ENCODE peak calls at places on chromosomes 16 and 17, in seven cellular contexts. D is AG04449, P is uterus, F is stomach, G is right lobe of liver, R is mesothelial cell of epicardium, O is bronchial epithelial cell. Z is an unnamed sample.

GRCh38 chr16:86239381-86239780 is 270.9 kb upstream of the FOXF1 start:
- DNase-seq in D (no peak), P (no peak), F (no peak), G (no peak), R (peak; percentile 14), O (no peak), Z (no peak)

GRCh38 chr16:30666681-30667080 is 8.4 kb downstream of the FBRS start:
- DNase-seq in D (no peak), P (no peak), F (no peak), G (no peak), R (no peak), O (no peak), Z (no peak)

GRCh38 chr16:89593841-89594240 is 18.3 kb downstream of the CPNE7 start:
- DNase-seq in D (no peak), P (no peak), F (no peak), G (no peak), R (no peak), O (no peak), Z (no peak)

GRCh38 chr17:48351916-48352332 is 78.1 kb downstream of the SKAP1 start:
- DNase-seq in D (no peak), P (no peak), F (no peak), G (no peak), R (no peak), O (peak; percentile 28), Z (no peak)

GRCh38 chr17:39623356-39623950 is 3.3 kb upstream of the PPP1R1B start:
- DNase-seq in D (no peak), P (peak; percentile 72), F (peak; percentile 93), G (peak; percentile 89), R (peak; percentile 90), O (peak; percentile 44), Z (peak; percentile 85)

GRCh38 chr17:6124856-6125255 is 54.7 kb downstream of the WSCD1 start:
- DNase-seq in D (no peak), P (no peak), F (no peak), G (no peak), R (no peak), O (no peak), Z (no peak)

GRCh38 chr17:1736348-1737281 is 6.1 kb upstream of the SERPINF2 start:
- DNase-seq in D (peak; percentile 40), P (peak; percentile 89), F (peak; percentile 46), G (peak; percentile 97), R (peak; percentile 61), O (peak; percentile 64), Z (no peak)

GRCh38 chr16:85800321-85800669 is 800 bp downstream of the COX4I1 start:
- DNase-seq in D (no peak), P (no peak), F (no peak), G (no peak), R (no peak), O (no peak), Z (no peak)

GRCh38 chr16:30651124-30652004 is 604 bp downstream of the PRR14 start:
- DNase-seq in D (no peak), P (peak; percentile 60), F (peak; percentile 76), G (peak; percentile 76), R (peak; percentile 55), O (peak; percentile 29), Z (peak; percentile 58)

GRCh38 chr17:78130439-78131101 is at the start of gene TMC8:
- DNase-seq in D (no peak), P (no peak), F (peak; percentile 51), G (no peak), R (no peak), O (no peak), Z (no peak)

GRCh38 chr16:89658221-89658879 is 714 bp downstream of the SPATA33 start:
- DNase-seq in D (no peak), P (no peak), F (peak; percentile 28), G (no peak), R (no peak), O (no peak), Z (no peak)

DNA sequence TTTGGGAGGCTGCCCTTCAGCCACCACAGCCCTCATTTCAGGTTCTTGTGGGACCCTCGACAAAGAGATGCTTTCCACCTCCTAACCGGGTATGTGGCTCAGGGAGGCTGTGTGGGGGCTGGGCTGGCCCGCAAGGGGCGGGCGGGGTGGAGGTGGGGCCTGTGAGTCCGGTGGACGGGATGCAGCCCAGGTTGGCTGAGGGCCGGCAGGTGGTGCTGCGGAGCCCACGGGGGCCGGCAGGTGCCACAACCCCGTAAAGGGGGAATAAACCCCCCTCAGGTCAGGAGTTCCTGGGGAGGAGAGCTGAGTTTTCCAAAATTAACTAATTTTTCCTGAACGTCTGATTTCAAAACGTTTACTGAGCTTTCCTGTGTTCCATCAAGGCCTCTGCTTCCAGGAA is 4.9 kb upstream of the CIAO3 start:
- DNase-seq in D (no peak), P (no peak), F (peak; percentile 44), G (no peak), R (no peak), O (no peak), Z (peak; percentile 53)
- TF ChIP-seq CTCF in D (peak; percentile 27), P (no peak), F (no peak), G (peak; percentile 22), R (peak; percentile 53), O (peak; percentile 76), Z (peak; percentile 77)

GRCh38 chr16:8818499-8819270 is 21.0 kb downstream of the PMM2 start:
- DNase-seq in D (no peak), P (no peak), F (no peak), G (no peak), R (no peak), O (no peak), Z (no peak)
- TF ChIP-seq CTCF in D (no peak), P (no peak), F (no peak), G (no peak), R (no peak), O (no peak), Z (no peak)

GRCh38 chr17:58330544-58330996 is 2.0 kb upstream of the TSPOAP1 start:
- DNase-seq in D (no peak), P (no peak), F (no peak), G (no peak), R (no peak), O (no peak), Z (no peak)

GRCh38 chr17:58329808-58330543 is 1.4 kb upstream of the TSPOAP1 start:
- DNase-seq in D (no peak), P (no peak), F (no peak), G (no peak), R (no peak), O (no peak), Z (no peak)

GRCh38 chr17:58328195-58329034 is at the start of gene TSPOAP1:
- DNase-seq in D (no peak), P (no peak), F (no peak), G (no peak), R (no peak), O (no peak), Z (no peak)

GRCh38 chr17:58327363-58328194 is 1.0 kb downstream of the TSPOAP1 start:
- DNase-seq in D (no peak), P (no peak), F (no peak), G (no peak), R (no peak), O (no peak), Z (no peak)

GRCh38 chr17:58329035-58329807 is 626 bp upstream of the TSPOAP1 start:
- DNase-seq in D (no peak), P (no peak), F (peak; percentile 37), G (no peak), R (no peak), O (no peak), Z (no peak)
- TF ChIP-seq CTCF in D (peak; percentile 30), P (no peak), F (no peak), G (peak; percentile 21), R (no peak), O (peak; percentile 10), Z (no peak)

GRCh38 chr16:65176603-65177002 is 54.7 kb upstream of the CDH11 start:
- DNase-seq in D (peak; percentile 54), P (peak; percentile 24), F (no peak), G (no peak), R (no peak), O (no peak), Z (no peak)

GRCh38 chr16:65185379-65185778 is 63.5 kb upstream of the CDH11 start:
- DNase-seq in D (no peak), P (no peak), F (no peak), G (no peak), R (no peak), O (no peak), Z (no peak)

GRCh38 chr16:65178151-65178550 is 56.3 kb upstream of the CDH11 start:
- DNase-seq in D (no peak), P (no peak), F (no peak), G (no peak), R (no peak), O (peak; percentile 44), Z (no peak)

DNA sequence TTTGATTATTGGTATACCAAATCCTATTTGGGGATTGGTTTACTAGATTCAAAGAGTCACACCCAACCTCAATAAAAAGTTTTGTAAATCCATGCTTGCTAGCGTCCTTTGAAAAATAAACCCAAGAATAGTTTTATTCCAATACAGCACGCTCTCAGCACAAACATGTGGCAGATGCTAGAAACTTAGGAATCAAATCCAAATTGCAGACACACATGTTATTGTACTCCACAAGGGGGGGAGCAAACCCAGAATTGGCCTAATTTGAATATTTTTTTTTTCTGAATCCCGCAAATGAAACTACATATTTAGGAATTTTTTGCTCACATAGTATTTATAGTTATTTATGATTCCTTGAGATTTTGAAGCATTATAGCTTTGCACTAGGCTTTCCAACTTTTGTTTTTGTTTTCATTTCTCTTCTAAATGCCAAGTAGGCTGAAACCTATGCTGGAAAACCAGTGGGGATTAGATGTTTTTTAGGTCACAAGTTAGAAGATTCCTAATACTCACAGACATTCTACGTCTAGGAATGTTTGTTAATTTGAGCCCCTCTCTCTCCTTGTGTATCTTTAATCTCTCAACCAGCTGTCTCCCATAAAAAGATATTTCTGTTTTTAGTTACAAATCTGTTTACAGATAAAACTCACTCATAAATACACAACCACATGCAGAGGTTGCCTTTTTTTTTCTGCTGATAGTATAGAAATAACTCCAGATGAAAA is 59.3 kb upstream of the CDH11 start:
- DNase-seq in D (no peak), P (no peak), F (no peak), G (no peak), R (no peak), O (no peak), Z (no peak)
- TF ChIP-seq CTCF in D (peak; percentile 1), P (no peak), F (no peak), G (no peak), R (no peak), O (no peak), Z (no peak)

GRCh38 chr16:88451586-88452484 is 1.2 kb upstream of the ZFPM1 start:
- DNase-seq in D (no peak), P (peak; percentile 37), F (no peak), G (no peak), R (peak; percentile 49), O (no peak), Z (no peak)
- TF ChIP-seq CTCF in D (no peak), P (no peak), F (no peak), G (no peak), R (no peak), O (no peak), Z (no peak)